ENCODE peak calls at places on chromosomes 6 and 20, in six cellular contexts. One of them, this sample, is unnamed.

GRCh38 chr20:59645761-59646171 is 41.4 kb downstream of the PHACTR3 start:
- DNase-seq in RPMI8226: no peak
- DNase-seq in activated CD4-positive, alpha-beta T cell treated with anti-CD3 and anti-CD28 coated beads, Interleukin-2, amount 50 U/mL, for 1 hour: no peak
- DNase-seq in HCT116: no peak
- DNase-seq in stimulated activated CD4-positive, alpha-beta T cell treated with anti-CD3 and anti-CD28 coated beads, Interleukin-4, amount 100 ng/mL, for 1 hour: no peak
- DNase-seq in mesenchymal stem cell: no peak
- DNase-seq in this sample: no peak

GRCh38 chr6:15577106-15577505 is 85.7 kb downstream of the DTNBP1 start:
- DNase-seq in mesenchymal stem cell: no peak
- DNase-seq in RPMI8226: no peak
- DNase-seq in HCT116: no peak
- DNase-seq in activated CD4-positive, alpha-beta T cell treated with anti-CD3 and anti-CD28 coated beads, Interleukin-2, amount 50 U/mL, for 1 hour: no peak
- DNase-seq in stimulated activated CD4-positive, alpha-beta T cell treated with anti-CD3 and anti-CD28 coated beads, Interleukin-4, amount 100 ng/mL, for 1 hour: no peak
- DNase-seq in this sample: no peak

GRCh38 chr6:28816909-28817807 is 106.6 kb downstream of the TRIM27 start:
- DNase-seq in HCT116: no peak
- DNase-seq in mesenchymal stem cell: peak
- DNase-seq in RPMI8226: peak
- DNase-seq in stimulated activated CD4-positive, alpha-beta T cell treated with anti-CD3 and anti-CD28 coated beads, Interleukin-4, amount 100 ng/mL, for 1 hour: no peak
- DNase-seq in activated CD4-positive, alpha-beta T cell treated with anti-CD3 and anti-CD28 coated beads, Interleukin-2, amount 50 U/mL, for 1 hour: no peak
- DNase-seq in this sample: peak

GRCh38 chr6:154901856-154902552 is 93.1 kb upstream of the TIAM2 start:
- DNase-seq in HCT116: no peak
- DNase-seq in activated CD4-positive, alpha-beta T cell treated with anti-CD3 and anti-CD28 coated beads, Interleukin-2, amount 50 U/mL, for 1 hour: no peak
- DNase-seq in stimulated activated CD4-positive, alpha-beta T cell treated with anti-CD3 and anti-CD28 coated beads, Interleukin-4, amount 100 ng/mL, for 1 hour: no peak
- DNase-seq in mesenchymal stem cell: no peak
- DNase-seq in RPMI8226: no peak
- DNase-seq in this sample: peak

GRCh38 chr6:35810831-35811698 is 5.9 kb downstream of the LHFPL5 start:
- DNase-seq in mesenchymal stem cell: peak
- DNase-seq in stimulated activated CD4-positive, alpha-beta T cell treated with anti-CD3 and anti-CD28 coated beads, Interleukin-4, amount 100 ng/mL, for 1 hour: no peak
- DNase-seq in RPMI8226: peak
- DNase-seq in HCT116: peak
- DNase-seq in activated CD4-positive, alpha-beta T cell treated with anti-CD3 and anti-CD28 coated beads, Interleukin-2, amount 50 U/mL, for 1 hour: no peak
- DNase-seq in this sample: no peak

GRCh38 chr6:104418125-104418524 is 441.6 kb downstream of the HACE1 start:
- DNase-seq in mesenchymal stem cell: peak
- DNase-seq in stimulated activated CD4-positive, alpha-beta T cell treated with anti-CD3 and anti-CD28 coated beads, Interleukin-4, amount 100 ng/mL, for 1 hour: no peak
- DNase-seq in RPMI8226: no peak
- DNase-seq in activated CD4-positive, alpha-beta T cell treated with anti-CD3 and anti-CD28 coated beads, Interleukin-2, amount 50 U/mL, for 1 hour: no peak
- DNase-seq in HCT116: no peak
- DNase-seq in this sample: no peak

GRCh38 chr20:21571841-21572690 is 58.2 kb upstream of the NKX2-2 start:
- DNase-seq in activated CD4-positive, alpha-beta T cell treated with anti-CD3 and anti-CD28 coated beads, Interleukin-2, amount 50 U/mL, for 1 hour: peak
- DNase-seq in stimulated activated CD4-positive, alpha-beta T cell treated with anti-CD3 and anti-CD28 coated beads, Interleukin-4, amount 100 ng/mL, for 1 hour: peak
- DNase-seq in HCT116: no peak
- DNase-seq in RPMI8226: peak
- DNase-seq in mesenchymal stem cell: peak
- DNase-seq in this sample: peak

GRCh38 chr6:111958534-111958933 is 85.3 kb upstream of the FYN start:
- DNase-seq in stimulated activated CD4-positive, alpha-beta T cell treated with anti-CD3 and anti-CD28 coated beads, Interleukin-4, amount 100 ng/mL, for 1 hour: no peak
- DNase-seq in RPMI8226: no peak
- DNase-seq in HCT116: no peak
- DNase-seq in activated CD4-positive, alpha-beta T cell treated with anti-CD3 and anti-CD28 coated beads, Interleukin-2, amount 50 U/mL, for 1 hour: no peak
- DNase-seq in mesenchymal stem cell: no peak
- DNase-seq in this sample: no peak

GRCh38 chr6:18343741-18344140 is 43.4 kb upstream of the RNF144B start:
- DNase-seq in mesenchymal stem cell: peak
- DNase-seq in HCT116: no peak
- DNase-seq in RPMI8226: no peak
- DNase-seq in activated CD4-positive, alpha-beta T cell treated with anti-CD3 and anti-CD28 coated beads, Interleukin-2, amount 50 U/mL, for 1 hour: no peak
- DNase-seq in stimulated activated CD4-positive, alpha-beta T cell treated with anti-CD3 and anti-CD28 coated beads, Interleukin-4, amount 100 ng/mL, for 1 hour: no peak
- DNase-seq in this sample: no peak

GRCh38 chr20:40632346-40632976 is 56.6 kb downstream of the MAFB start:
- DNase-seq in activated CD4-positive, alpha-beta T cell treated with anti-CD3 and anti-CD28 coated beads, Interleukin-2, amount 50 U/mL, for 1 hour: no peak
- DNase-seq in RPMI8226: no peak
- DNase-seq in stimulated activated CD4-positive, alpha-beta T cell treated with anti-CD3 and anti-CD28 coated beads, Interleukin-4, amount 100 ng/mL, for 1 hour: no peak
- DNase-seq in mesenchymal stem cell: no peak
- DNase-seq in HCT116: no peak
- DNase-seq in this sample: no peak

GRCh38 chr6:16671302-16672289 is 89.7 kb downstream of the ATXN1 start:
- DNase-seq in HCT116: no peak
- DNase-seq in stimulated activated CD4-positive, alpha-beta T cell treated with anti-CD3 and anti-CD28 coated beads, Interleukin-4, amount 100 ng/mL, for 1 hour: no peak
- DNase-seq in mesenchymal stem cell: no peak
- DNase-seq in RPMI8226: no peak
- DNase-seq in activated CD4-positive, alpha-beta T cell treated with anti-CD3 and anti-CD28 coated beads, Interleukin-2, amount 50 U/mL, for 1 hour: no peak
- DNase-seq in this sample: no peak

GRCh38 chr6:118744261-118744941 is 93.0 kb upstream of the CEP85L start:
- DNase-seq in RPMI8226: no peak
- DNase-seq in mesenchymal stem cell: no peak
- DNase-seq in activated CD4-positive, alpha-beta T cell treated with anti-CD3 and anti-CD28 coated beads, Interleukin-2, amount 50 U/mL, for 1 hour: no peak
- DNase-seq in stimulated activated CD4-positive, alpha-beta T cell treated with anti-CD3 and anti-CD28 coated beads, Interleukin-4, amount 100 ng/mL, for 1 hour: no peak
- DNase-seq in HCT116: no peak
- DNase-seq in this sample: no peak

GRCh38 chr20:4677846-4678245 is 43.9 kb upstream of the PRND start:
- DNase-seq in RPMI8226: no peak
- DNase-seq in activated CD4-positive, alpha-beta T cell treated with anti-CD3 and anti-CD28 coated beads, Interleukin-2, amount 50 U/mL, for 1 hour: no peak
- DNase-seq in mesenchymal stem cell: peak
- DNase-seq in HCT116: no peak
- DNase-seq in stimulated activated CD4-positive, alpha-beta T cell treated with anti-CD3 and anti-CD28 coated beads, Interleukin-4, amount 100 ng/mL, for 1 hour: no peak
- DNase-seq in this sample: no peak

GRCh38 chr6:140566706-140567330 is 1192.4 kb upstream of the CITED2 start:
- DNase-seq in activated CD4-positive, alpha-beta T cell treated with anti-CD3 and anti-CD28 coated beads, Interleukin-2, amount 50 U/mL, for 1 hour: no peak
- DNase-seq in mesenchymal stem cell: peak
- DNase-seq in RPMI8226: no peak
- DNase-seq in stimulated activated CD4-positive, alpha-beta T cell treated with anti-CD3 and anti-CD28 coated beads, Interleukin-4, amount 100 ng/mL, for 1 hour: no peak
- DNase-seq in HCT116: no peak
- DNase-seq in this sample: no peak

GRCh38 chr6:13289789-13290318 is 38.5 kb downstream of the TBC1D7 start:
- DNase-seq in RPMI8226: no peak
- DNase-seq in mesenchymal stem cell: no peak
- DNase-seq in activated CD4-positive, alpha-beta T cell treated with anti-CD3 and anti-CD28 coated beads, Interleukin-2, amount 50 U/mL, for 1 hour: no peak
- DNase-seq in stimulated activated CD4-positive, alpha-beta T cell treated with anti-CD3 and anti-CD28 coated beads, Interleukin-4, amount 100 ng/mL, for 1 hour: no peak
- DNase-seq in HCT116: no peak
- DNase-seq in this sample: no peak

GRCh38 chr6:89597988-89598387 is 40.6 kb downstream of the LYRM2 start:
- DNase-seq in activated CD4-positive, alpha-beta T cell treated with anti-CD3 and anti-CD28 coated beads, Interleukin-2, amount 50 U/mL, for 1 hour: no peak
- DNase-seq in RPMI8226: peak
- DNase-seq in HCT116: no peak
- DNase-seq in stimulated activated CD4-positive, alpha-beta T cell treated with anti-CD3 and anti-CD28 coated beads, Interleukin-4, amount 100 ng/mL, for 1 hour: no peak
- DNase-seq in mesenchymal stem cell: peak
- DNase-seq in this sample: no peak

GRCh38 chr6:79821859-79822258 is 125.5 kb downstream of the ELOVL4 start:
- DNase-seq in mesenchymal stem cell: peak
- DNase-seq in HCT116: no peak
- DNase-seq in activated CD4-positive, alpha-beta T cell treated with anti-CD3 and anti-CD28 coated beads, Interleukin-2, amount 50 U/mL, for 1 hour: no peak
- DNase-seq in RPMI8226: no peak
- DNase-seq in stimulated activated CD4-positive, alpha-beta T cell treated with anti-CD3 and anti-CD28 coated beads, Interleukin-4, amount 100 ng/mL, for 1 hour: no peak
- DNase-seq in this sample: peak